ENCODE peak calls at places on chromosome 19, in nine cellular contexts. B, V, D, J, Q, X, W, K and Y are unnamed samples.

GRCh38 chr19:18294467-18294864 is 13.0 kb upstream of the JUND start:
- DNase-seq in X (no peak), W (peak; percentile 88), J (no peak), K (no peak), B (peak; percentile 91), D (no peak), Q (peak; percentile 34), V (peak; percentile 71), Y (no peak)

GRCh38 chr19:7629347-7630054 is at the start of the genes PET100 and XAB2:
- DNase-seq in B (peak; percentile 98), D (peak; percentile 99), V (peak; percentile 95), K (peak; percentile 94), J (peak; percentile 92), X (peak; percentile 99), W (peak; percentile 95), Q (peak; percentile 97), Y (peak; percentile 99)

GRCh38 chr19:1315470-1316166 is 29.9 kb downstream of the EFNA2 start:
- DNase-seq in W (peak; percentile 78), V (peak; percentile 81), K (no peak), J (peak; percentile 90), Q (peak; percentile 50), X (peak; percentile 22), D (peak; percentile 37), B (no peak), Y (peak; percentile 43)

GRCh38 chr19:4108767-4109625 is 14.9 kb downstream of the MAP2K2 start:
- DNase-seq in J (peak; percentile 76), K (no peak), X (no peak), V (peak; percentile 55), D (no peak), W (no peak), Q (no peak), B (no peak), Y (no peak)

GRCh38 chr19:1618157-1619093 is 13.2 kb upstream of the UQCR11 start:
- DNase-seq in D (peak; percentile 16), B (peak; percentile 63), V (peak; percentile 61), X (no peak), W (peak; percentile 62), Q (no peak), K (no peak), J (peak; percentile 77), Y (peak; percentile 17)

GRCh38 chr19:4208385-4209094 is 20.8 kb upstream of the EBI3 start:
- DNase-seq in V (peak; percentile 63), D (no peak), K (no peak), B (no peak), W (no peak), J (no peak), Q (peak; percentile 32), X (no peak), Y (no peak)

GRCh38 chr19:29871143-29871542 is 59.4 kb downstream of the CCNE1 start:
- DNase-seq in D (no peak), X (no peak), W (no peak), Q (no peak), V (no peak), J (no peak), K (no peak), B (no peak), Y (no peak)

GRCh38 chr19:35438527-35438926 is 9.5 kb upstream of the FFAR2 start:
- DNase-seq in X (no peak), W (no peak), J (no peak), B (no peak), Q (no peak), D (peak; percentile 36), K (no peak), V (no peak), Y (no peak)

GRCh38 chr19:37991841-37992248 is 84.8 kb downstream of the SIPA1L3 start:
- DNase-seq in Q (peak; percentile 54), X (no peak), J (no peak), D (no peak), V (no peak), B (no peak), K (no peak), W (no peak), Y (no peak)

DNA sequence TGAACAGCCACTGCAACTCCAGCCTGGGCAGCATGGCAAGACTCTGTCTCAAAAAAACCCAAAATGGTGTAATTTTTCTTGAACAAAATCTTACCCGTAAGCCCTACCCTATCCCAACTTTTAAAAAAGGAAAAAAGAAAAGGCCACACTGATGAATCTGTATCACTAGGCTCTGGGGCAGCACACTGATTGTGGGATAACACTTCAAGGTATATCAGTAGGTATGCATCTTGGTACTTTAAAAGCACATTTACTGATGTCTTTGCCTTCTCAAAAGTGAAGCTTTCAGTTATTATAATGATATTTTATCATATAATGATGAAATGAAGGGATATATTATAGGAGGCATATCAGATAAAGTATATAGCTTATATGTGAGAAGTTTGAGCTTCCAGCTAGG is 24.3 kb downstream of the ZNF112 start:
- DNase-seq in X (no peak), W (no peak), V (no peak), J (no peak), Q (no peak), D (no peak), B (no peak), K (no peak), Y (no peak)
- H3K4me3 ChIP-seq in X (no peak overlapping the region), W (no peak overlapping the region), V (no peak overlapping the region), J (no peak overlapping the region), Q (no peak overlapping the region), D (no peak overlapping the region), B (no peak overlapping the region), K (no peak overlapping the region), Y (no peak overlapping the region)

DNA sequence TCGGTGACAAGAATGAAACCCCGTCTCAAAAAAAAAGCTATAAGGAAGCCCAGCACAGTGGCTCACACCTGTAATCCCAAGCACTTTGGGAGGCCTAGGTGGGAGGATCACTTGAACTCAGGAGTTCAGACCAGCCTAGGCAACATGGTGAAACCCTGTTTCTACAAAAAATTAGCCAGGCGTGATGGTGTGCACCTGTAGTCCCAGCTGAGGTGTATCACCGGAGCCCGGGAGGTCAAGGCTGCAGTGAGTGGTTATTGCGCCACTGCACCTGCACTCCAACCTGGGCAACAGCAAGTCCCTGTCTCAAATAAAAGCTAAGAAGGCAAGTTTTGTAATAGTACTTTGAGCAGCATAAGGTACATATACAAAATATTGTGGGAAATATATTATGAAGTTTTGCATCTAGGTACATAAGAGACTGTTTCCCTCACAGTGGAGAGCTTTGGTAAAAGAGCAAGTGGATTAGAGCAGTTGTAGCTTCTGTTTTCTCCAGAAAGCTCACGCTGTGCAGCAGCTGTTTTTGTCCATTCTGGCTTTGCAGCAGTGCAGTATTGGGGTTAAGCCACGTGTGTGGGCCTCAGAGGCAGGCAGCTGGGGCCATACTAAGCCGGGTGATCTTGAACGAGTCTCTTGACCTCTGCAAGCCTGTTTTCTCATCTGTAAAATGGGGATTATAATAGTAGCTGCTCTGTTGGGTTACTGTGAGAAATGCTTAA is 35.4 kb downstream of the ARHGAP35 start:
- DNase-seq in Q (no peak), K (no peak), V (no peak), D (no peak), X (no peak), W (no peak), J (no peak), B (no peak), Y (no peak)
- TF ChIP-seq CTCF in Q (no peak), K (no peak), V (no peak), D (no peak), X (no peak), W (no peak), J (no peak), B (no peak), Y (no peak)

GRCh38 chr19:52897149-52897935 is at the start of gene ZNF320:
- DNase-seq in K (peak; percentile 49), J (peak; percentile 97), D (peak; percentile 89), Q (peak; percentile 89), B (peak; percentile 98), X (peak; percentile 96), W (peak; percentile 97), V (peak; percentile 97), Y (peak; percentile 89)

GRCh38 chr19:52901842-52902241 is 4.4 kb upstream of the ZNF320 start:
- DNase-seq in V (no peak), Q (no peak), X (no peak), W (no peak), D (no peak), K (no peak), J (no peak), B (no peak), Y (no peak)

GRCh38 chr19:52904052-52904451 is 6.6 kb upstream of the ZNF320 start:
- DNase-seq in K (no peak), Q (no peak), V (no peak), X (no peak), W (no peak), J (no peak), B (no peak), D (no peak), Y (no peak)

GRCh38 chr19:52896431-52897148 is 845 bp downstream of the ZNF320 start:
- DNase-seq in J (no peak), W (peak; percentile 30), B (peak; percentile 79), Q (peak; percentile 26), K (no peak), V (peak; percentile 77), X (no peak), D (peak; percentile 15), Y (peak; percentile 3)

DNA sequence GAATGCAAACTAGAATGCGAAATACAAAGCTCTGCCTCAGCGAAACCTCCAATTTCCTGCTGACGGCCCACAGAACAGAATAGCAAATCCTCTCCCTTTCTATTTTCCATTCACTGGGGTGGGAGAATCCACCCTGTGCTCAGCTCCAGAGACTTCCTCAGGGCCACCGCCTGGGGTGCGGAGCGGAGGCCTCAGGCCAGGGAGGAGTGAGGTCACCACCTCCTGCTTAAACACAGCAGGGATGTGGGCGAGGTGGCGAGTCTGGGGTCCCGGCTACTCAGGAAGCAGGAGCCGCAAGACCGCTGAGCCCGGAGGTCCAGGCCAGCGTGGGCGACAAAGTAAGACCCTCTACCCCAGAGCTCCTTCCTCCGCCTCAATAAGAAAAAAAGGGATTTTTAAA is 666 bp upstream of the ZNF320 start:
- DNase-seq in B (peak; percentile 76), V (no peak), K (no peak), X (no peak), D (no peak), J (peak; percentile 47), W (no peak), Q (no peak), Y (no peak)
- H3K4me3 ChIP-seq in B (peak overlapping the region; percentile 55), V (no peak overlapping the region), K (peak overlapping the region; percentile 89), X (peak overlapping the region; percentile 84), D (peak overlapping the region; percentile 92), J (peak overlapping the region; percentile 55), W (no peak overlapping the region), Q (peak overlapping the region; percentile 93), Y (peak overlapping the region; percentile 92)

GRCh38 chr19:19316082-19316481 is 4.2 kb downstream of the SUGP1 start:
- DNase-seq in Q (no peak), B (no peak), W (no peak), J (no peak), V (no peak), K (no peak), X (no peak), D (no peak), Y (no peak)

GRCh38 chr19:19324059-19324755 is 3.6 kb downstream of the MAU2 start:
- DNase-seq in J (no peak), B (no peak), Q (no peak), W (no peak), K (no peak), V (no peak), D (no peak), X (no peak), Y (no peak)

GRCh38 chr19:19320362-19321142 is at the start of the genes MAU2 and SUGP1:
- DNase-seq in Q (peak; percentile 86), W (peak; percentile 93), V (peak; percentile 93), B (peak; percentile 96), K (peak; percentile 41), D (peak; percentile 92), X (peak; percentile 86), J (peak; percentile 97), Y (peak; percentile 86)

GRCh38 chr19:19319725-19320361 is 466 bp downstream of the SUGP1 start:
- DNase-seq in Q (no peak), W (no peak), D (no peak), X (no peak), B (no peak), J (peak; percentile 87), K (no peak), V (peak; percentile 31), Y (no peak)

GRCh38 chr19:19321143-19321577 is 531 bp downstream of the MAU2 start:
- DNase-seq in V (no peak), W (no peak), X (no peak), K (no peak), J (no peak), B (no peak), Q (peak; percentile 6), D (peak; percentile 15), Y (peak; percentile 23)
- TF ChIP-seq CTCF in V (no peak), W (no peak), X (no peak), K (no peak), J (no peak), B (no peak), Q (no peak), D (no peak), Y (peak; percentile 9)